ENCODE peak calls at places on chromosomes 16 and 17, in seven cellular contexts. G is NCI-H2081, T is AG09319, N is T-helper 2 cell, O is GM12865, S is HS-5, Y is lower lobe of right lung. Q is an unnamed sample.

GRCh38 chr16:88534731-88535141 is 35.5 kb upstream of the ZC3H18 start:
- DNase-seq in G (no peak), O (peak; percentile 79), S (no peak), N (no peak), T (no peak), Y (peak; percentile 75), Q (no peak)

GRCh38 chr17:50349241-50349595 is 3.3 kb downstream of the XYLT2 start:
- DNase-seq in T (no peak), S (no peak), Y (no peak), N (no peak), O (no peak), G (no peak), Q (no peak)

GRCh38 chr17:77696151-77696719 is 262.3 kb upstream of the TNRC6C start:
- DNase-seq in G (no peak), Y (no peak), N (no peak), T (no peak), O (no peak), S (no peak), Q (no peak)

GRCh38 chr16:2839650-2840450 is 9.7 kb downstream of the ZG16B start:
- DNase-seq in G (no peak), N (no peak), Y (peak; percentile 27), O (no peak), T (no peak), S (no peak), Q (no peak)

GRCh38 chr17:10683853-10684252 is 13.5 kb downstream of the SCO1 start:
- DNase-seq in S (no peak), G (no peak), N (no peak), Y (no peak), O (peak; percentile 28), T (no peak), Q (peak; percentile 25)

GRCh38 chr17:65170839-65171238 is 33.7 kb downstream of the RGS9 start:
- DNase-seq in T (no peak), N (no peak), Y (peak; percentile 68), O (no peak), S (no peak), G (peak; percentile 64), Q (peak; percentile 88)

GRCh38 chr17:35969558-35970442 is 11.5 kb downstream of the CCL16 start:
- DNase-seq in O (peak; percentile 85), N (peak; percentile 50), T (peak; percentile 47), Y (peak; percentile 59), G (peak; percentile 80), S (peak; percentile 32), Q (peak; percentile 85)

GRCh38 chr17:62681939-62682381 is 54.5 kb downstream of the MRC2 start:
- DNase-seq in O (no peak), N (no peak), T (no peak), Y (peak; percentile 34), G (no peak), S (no peak), Q (no peak)

GRCh38 chr17:73103661-73104335 is 11.3 kb upstream of the SLC39A11 start:
- DNase-seq in T (no peak), G (no peak), Y (no peak), N (no peak), O (no peak), S (no peak), Q (no peak)

GRCh38 chr16:55364811-55365210 is 40.8 kb downstream of the IRX6 start:
- DNase-seq in Y (no peak), S (no peak), O (no peak), N (no peak), G (no peak), T (no peak), Q (no peak)

GRCh38 chr16:75477680-75478473 is 13.4 kb upstream of the TMEM170A start:
- DNase-seq in S (no peak), G (peak; percentile 34), N (no peak), O (no peak), Y (no peak), T (no peak), Q (no peak)

GRCh38 chr17:39729280-39729851 is 966 bp downstream of the MIEN1 start:
- DNase-seq in N (no peak), Y (no peak), O (no peak), G (no peak), T (no peak), S (no peak), Q (no peak)

GRCh38 chr16:12260647-12261262 is 284.2 kb downstream of the SNX29 start:
- DNase-seq in O (no peak), T (no peak), Y (no peak), N (no peak), G (no peak), S (no peak), Q (no peak)

GRCh38 chr17:59167571-59168001 is 12.0 kb downstream of the PRR11 start:
- DNase-seq in S (no peak), N (no peak), T (no peak), Y (no peak), O (no peak), G (no peak), Q (peak; percentile 61)

GRCh38 chr16:583815-584591 is 5.9 kb upstream of the RAB40C start:
- DNase-seq in S (no peak), G (no peak), N (no peak), O (no peak), Y (no peak), T (no peak), Q (no peak)